ENCODE peak calls at places on chromosome 2, in five cellular contexts. T is IMR-90, M is psoas muscle, B is GM23248, N is ascending aorta. Q is an unnamed sample.

GRCh38 chr2:85878719-85879390 is 9.9 kb downstream of the ST3GAL5 start:
- DNase-seq in M (no peak), T (no peak), B (peak), N (no peak), Q (no peak)

GRCh38 chr2:189709761-189710160 is 35.3 kb downstream of the ANKAR start:
- DNase-seq in M (no peak), B (no peak), T (no peak), N (no peak), Q (no peak)

GRCh38 chr2:218036371-218036770 is 32.7 kb upstream of the RUFY4 start:
- DNase-seq in T (no peak), B (peak), M (no peak), N (no peak), Q (no peak)

GRCh38 chr2:111687911-111688310 is 196.1 kb downstream of the ANAPC1 start:
- DNase-seq in B (no peak), T (no peak), N (no peak), M (no peak), Q (no peak)

GRCh38 chr2:154978244-154978643 is 279.7 kb downstream of the KCNJ3 start:
- DNase-seq in T (no peak), N (no peak), B (no peak), M (no peak), Q (no peak)

GRCh38 chr2:174985624-174986023 is 19.6 kb downstream of the CHN1 start:
- DNase-seq in M (no peak), N (no peak), T (peak), B (peak), Q (no peak)

GRCh38 chr2:74584088-74584645 is 29.6 kb downstream of the DOK1 start:
- DNase-seq in T (peak), B (peak), M (no peak), N (no peak), Q (no peak)

GRCh38 chr2:136118819-136119716 is 1.1 kb upstream of the CXCR4 start:
- DNase-seq in B (no peak), M (peak), N (peak), T (no peak), Q (peak)

DNA sequence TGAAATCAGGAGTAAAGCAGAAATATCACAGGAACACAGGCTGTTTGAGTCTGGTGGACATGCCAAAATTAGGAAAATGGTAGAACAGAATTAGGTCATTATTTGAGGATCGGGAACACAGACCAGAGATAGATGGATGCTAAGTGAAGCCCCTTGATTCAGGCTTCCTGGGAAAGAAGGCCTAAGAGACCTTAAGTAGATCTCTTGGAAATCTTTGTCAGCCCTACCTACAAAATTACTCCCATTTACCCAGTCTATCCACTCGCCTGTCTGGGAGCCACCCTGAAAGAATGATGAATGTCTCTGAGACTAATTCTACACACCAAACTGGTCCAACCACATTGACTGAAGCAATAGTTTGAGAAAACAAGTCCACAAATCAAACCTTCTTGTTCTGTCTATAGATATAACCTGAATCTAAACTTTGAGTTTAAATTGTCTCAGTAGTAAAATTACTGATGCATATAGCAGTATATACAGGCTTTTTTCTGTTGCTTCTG is 36.6 kb upstream of the TANK start:
- DNase-seq in T (no peak), M (no peak), N (no peak), B (no peak), Q (no peak)
- H3K27ac ChIP-seq in T (peak), M (peak), N (peak), B (peak), Q (no peak)

GRCh38 chr2:17915811-17916523 is 37.5 kb downstream of the KCNS3 start:
- DNase-seq in M (no peak), N (no peak), T (no peak), B (no peak), Q (no peak)

GRCh38 chr2:17915099-17915498 is 36.6 kb downstream of the KCNS3 start:
- DNase-seq in M (no peak), N (no peak), B (no peak), T (no peak), Q (no peak)

GRCh38 chr2:17918789-17919188 is 40.3 kb downstream of the KCNS3 start:
- DNase-seq in M (no peak), N (no peak), T (peak), B (no peak), Q (no peak)

GRCh38 chr2:17912266-17912691 is 33.8 kb downstream of the KCNS3 start:
- DNase-seq in B (no peak), T (no peak), M (peak), N (no peak), Q (no peak)

GRCh38 chr2:17916584-17916983 is 38.1 kb downstream of the KCNS3 start:
- DNase-seq in B (no peak), N (no peak), T (no peak), M (no peak), Q (no peak)
- H3K27ac ChIP-seq in B (no peak), N (no peak), T (no peak), M (no peak), Q (no peak)

DNA sequence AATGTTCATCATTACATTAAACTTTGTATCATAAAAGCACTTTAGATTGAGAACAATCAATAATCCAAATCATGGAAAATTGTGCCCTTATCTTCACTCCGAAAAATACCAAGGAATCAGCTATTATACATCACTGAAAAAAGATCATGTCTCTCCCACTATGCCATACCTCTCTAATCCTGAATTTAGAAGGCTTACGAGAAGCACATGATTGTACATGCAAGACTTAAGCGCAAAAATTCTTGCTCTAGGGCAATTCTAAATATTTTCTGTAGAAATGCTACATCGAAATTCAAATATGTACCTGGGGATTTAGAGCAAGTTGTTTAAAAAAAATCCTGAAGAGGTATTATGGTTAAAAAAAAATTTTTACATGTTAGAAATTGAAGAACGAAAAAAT is 1.3 kb downstream of the CYTIP start:
- DNase-seq in M (no peak), T (no peak), B (no peak), N (no peak), Q (no peak)
- H3K27ac ChIP-seq in M (no peak), T (no peak), B (no peak), N (no peak), Q (no peak)

DNA sequence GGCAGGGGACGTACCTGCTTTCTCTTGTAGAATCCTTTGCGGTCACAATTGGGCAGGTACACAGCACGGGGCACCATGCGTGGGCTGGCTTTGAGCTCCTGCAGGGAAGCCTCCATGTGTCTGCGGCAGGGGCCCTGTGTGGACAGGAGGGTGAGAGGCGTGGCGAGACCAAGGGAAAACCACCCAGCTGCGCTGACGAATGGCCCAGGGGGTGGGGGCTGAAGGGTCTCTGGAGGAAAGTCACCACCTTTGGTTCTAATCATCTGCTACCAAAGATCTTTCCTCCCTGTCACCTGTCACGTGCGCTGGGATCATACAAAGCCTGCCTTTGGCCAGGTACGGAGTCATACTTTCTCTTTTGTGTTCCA is 17.3 kb downstream of the IGFBP5 start:
- DNase-seq in T (no peak), B (no peak), N (no peak), M (no peak), Q (no peak)
- H3K27ac ChIP-seq in T (no peak), B (no peak), N (peak), M (peak), Q (no peak)

Q was measured in substantia nigra.